ENCODE peak calls at places on chromosome 11, in six cellular contexts. One of them, this sample, is unnamed.

GRCh38 chr11:2612884-2613571 is 86.8 kb downstream of the KCNQ1OT1 start:
- DNase-seq in NCI-H774: no peak
- DNase-seq in NAMALWA: no peak
- DNase-seq in sigmoid colon: no peak
- DNase-seq in NCI-H460: no peak
- DNase-seq in AG08396: no peak
- DNase-seq in this sample: peak

GRCh38 chr11:7688238-7688826 is 15.0 kb upstream of the CYB5R2 start:
- DNase-seq in NCI-H774: no peak
- DNase-seq in NAMALWA: peak
- DNase-seq in sigmoid colon: no peak
- DNase-seq in NCI-H460: no peak
- DNase-seq in AG08396: peak
- DNase-seq in this sample: no peak

GRCh38 chr11:112377946-112378345 is 117.3 kb upstream of the PLET1 start:
- DNase-seq in NCI-H774: no peak
- DNase-seq in NAMALWA: no peak
- DNase-seq in sigmoid colon: no peak
- DNase-seq in NCI-H460: no peak
- DNase-seq in AG08396: no peak
- DNase-seq in this sample: no peak

GRCh38 chr11:44993971-44994705 is 43.5 kb upstream of the TP53I11 start:
- DNase-seq in NCI-H774: no peak
- DNase-seq in NAMALWA: no peak
- DNase-seq in sigmoid colon: no peak
- DNase-seq in NCI-H460: no peak
- DNase-seq in AG08396: no peak
- DNase-seq in this sample: peak

GRCh38 chr11:8250981-8251620 is 12.6 kb downstream of the LMO1 start:
- DNase-seq in NCI-H774: no peak
- DNase-seq in NAMALWA: no peak
- DNase-seq in sigmoid colon: peak
- DNase-seq in NCI-H460: no peak
- DNase-seq in AG08396: no peak
- DNase-seq in this sample: no peak

GRCh38 chr11:64060861-64061444 is 25.2 kb downstream of the FLRT1 start:
- DNase-seq in NCI-H774: peak
- DNase-seq in NAMALWA: peak
- DNase-seq in sigmoid colon: no peak
- DNase-seq in NCI-H460: no peak
- DNase-seq in AG08396: peak
- DNase-seq in this sample: peak

GRCh38 chr11:20026629-20027545 is 133.4 kb downstream of the DBX1 start:
- DNase-seq in NCI-H774: peak
- DNase-seq in NAMALWA: no peak
- DNase-seq in sigmoid colon: no peak
- DNase-seq in NCI-H460: no peak
- DNase-seq in AG08396: no peak
- DNase-seq in this sample: peak

GRCh38 chr11:6497069-6497839 is at the start of gene DNHD1:
- DNase-seq in NCI-H774: no peak
- DNase-seq in NAMALWA: no peak
- DNase-seq in sigmoid colon: peak
- DNase-seq in NCI-H460: no peak
- DNase-seq in AG08396: peak
- DNase-seq in this sample: no peak

GRCh38 chr11:71425409-71425808 is 22.8 kb downstream of the DHCR7 start:
- DNase-seq in NCI-H774: no peak
- DNase-seq in NAMALWA: peak
- DNase-seq in sigmoid colon: no peak
- DNase-seq in NCI-H460: no peak
- DNase-seq in AG08396: no peak
- DNase-seq in this sample: no peak

GRCh38 chr11:111729441-111729840 is 36.7 kb downstream of the PPP2R1B start:
- DNase-seq in NCI-H774: peak
- DNase-seq in NAMALWA: no peak
- DNase-seq in sigmoid colon: no peak
- DNase-seq in NCI-H460: no peak
- DNase-seq in AG08396: no peak
- DNase-seq in this sample: peak

GRCh38 chr11:60914620-60915249 is 777 bp downstream of the TMEM109 start:
- DNase-seq in NCI-H774: no peak
- DNase-seq in NAMALWA: peak
- DNase-seq in sigmoid colon: peak
- DNase-seq in NCI-H460: no peak
- DNase-seq in AG08396: peak
- DNase-seq in this sample: peak

GRCh38 chr11:62573006-62573591 is 592 bp downstream of the EEF1G start:
- DNase-seq in NCI-H774: no peak
- DNase-seq in NAMALWA: peak
- DNase-seq in sigmoid colon: peak
- DNase-seq in NCI-H460: no peak
- DNase-seq in AG08396: no peak
- DNase-seq in this sample: peak

GRCh38 chr11:62560566-62561103 is 13.1 kb downstream of the EEF1G start:
- DNase-seq in NCI-H774: no peak
- DNase-seq in NAMALWA: peak
- DNase-seq in sigmoid colon: peak
- DNase-seq in NCI-H460: peak
- DNase-seq in AG08396: peak
- DNase-seq in this sample: peak

This sample was measured in NCI-H146.